ENCODE peak calls at places on chromosome 14, in six cellular contexts. One of them, this sample, is unnamed.

GRCh38 chr14:94305620-94306019 is 12.6 kb upstream of the SERPINA10 start:
- DNase-seq in left cardiac atrium: no peak
- DNase-seq in SK-MEL-5: no peak
- DNase-seq in activated CD4-positive, alpha-beta T cell treated with anti-CD3 and anti-CD28 coated beads for 48 hours: no peak
- DNase-seq in naive B cell: no peak
- DNase-seq in dermis blood vessel endothelial cell: no peak
- DNase-seq in this sample: no peak

GRCh38 chr14:22769369-22769768 is 2.9 kb downstream of the OXA1L start:
- DNase-seq in left cardiac atrium: no peak
- DNase-seq in SK-MEL-5: no peak
- DNase-seq in activated CD4-positive, alpha-beta T cell treated with anti-CD3 and anti-CD28 coated beads for 48 hours: no peak
- DNase-seq in naive B cell: no peak
- DNase-seq in dermis blood vessel endothelial cell: no peak
- DNase-seq in this sample: no peak

GRCh38 chr14:22163051-22163450 is 426.0 kb downstream of the DAD1 start:
- DNase-seq in left cardiac atrium: no peak
- DNase-seq in SK-MEL-5: peak
- DNase-seq in activated CD4-positive, alpha-beta T cell treated with anti-CD3 and anti-CD28 coated beads for 48 hours: no peak
- DNase-seq in naive B cell: no peak
- DNase-seq in dermis blood vessel endothelial cell: no peak
- DNase-seq in this sample: no peak

GRCh38 chr14:50846171-50846880 is 15.4 kb upstream of the NIN start:
- DNase-seq in left cardiac atrium: no peak
- DNase-seq in SK-MEL-5: no peak
- DNase-seq in activated CD4-positive, alpha-beta T cell treated with anti-CD3 and anti-CD28 coated beads for 48 hours: no peak
- DNase-seq in naive B cell: no peak
- DNase-seq in dermis blood vessel endothelial cell: no peak
- DNase-seq in this sample: no peak

GRCh38 chr14:73887704-73888459 is 1.2 kb downstream of the ZNF410 start:
- DNase-seq in left cardiac atrium: no peak
- DNase-seq in SK-MEL-5: no peak
- DNase-seq in activated CD4-positive, alpha-beta T cell treated with anti-CD3 and anti-CD28 coated beads for 48 hours: no peak
- DNase-seq in naive B cell: no peak
- DNase-seq in dermis blood vessel endothelial cell: peak
- DNase-seq in this sample: no peak

GRCh38 chr14:88044782-88045446 is 40.0 kb downstream of the GPR65 start:
- DNase-seq in left cardiac atrium: no peak
- DNase-seq in SK-MEL-5: no peak
- DNase-seq in activated CD4-positive, alpha-beta T cell treated with anti-CD3 and anti-CD28 coated beads for 48 hours: no peak
- DNase-seq in naive B cell: no peak
- DNase-seq in dermis blood vessel endothelial cell: no peak
- DNase-seq in this sample: no peak

GRCh38 chr14:72123755-72124154 is 191.5 kb downstream of the RGS6 start:
- DNase-seq in left cardiac atrium: no peak
- DNase-seq in SK-MEL-5: no peak
- DNase-seq in activated CD4-positive, alpha-beta T cell treated with anti-CD3 and anti-CD28 coated beads for 48 hours: no peak
- DNase-seq in naive B cell: no peak
- DNase-seq in dermis blood vessel endothelial cell: no peak
- DNase-seq in this sample: no peak

GRCh38 chr14:70600382-70601157 is at the start of gene MED6:
- DNase-seq in left cardiac atrium: peak
- DNase-seq in SK-MEL-5: peak
- DNase-seq in activated CD4-positive, alpha-beta T cell treated with anti-CD3 and anti-CD28 coated beads for 48 hours: peak
- DNase-seq in naive B cell: peak
- DNase-seq in dermis blood vessel endothelial cell: peak
- DNase-seq in this sample: peak

GRCh38 chr14:90740081-90740480 is 76.1 kb downstream of the TTC7B start:
- DNase-seq in left cardiac atrium: no peak
- DNase-seq in SK-MEL-5: no peak
- DNase-seq in activated CD4-positive, alpha-beta T cell treated with anti-CD3 and anti-CD28 coated beads for 48 hours: no peak
- DNase-seq in naive B cell: no peak
- DNase-seq in dermis blood vessel endothelial cell: no peak
- DNase-seq in this sample: no peak

GRCh38 chr14:28020112-28020511 is 746.5 kb upstream of the FOXG1 start:
- DNase-seq in left cardiac atrium: no peak
- DNase-seq in SK-MEL-5: no peak
- DNase-seq in activated CD4-positive, alpha-beta T cell treated with anti-CD3 and anti-CD28 coated beads for 48 hours: no peak
- DNase-seq in naive B cell: no peak
- DNase-seq in dermis blood vessel endothelial cell: no peak
- DNase-seq in this sample: no peak

GRCh38 chr14:72888636-72889201 is 5.2 kb downstream of the DPF3 start:
- DNase-seq in left cardiac atrium: no peak
- DNase-seq in SK-MEL-5: no peak
- DNase-seq in activated CD4-positive, alpha-beta T cell treated with anti-CD3 and anti-CD28 coated beads for 48 hours: no peak
- DNase-seq in naive B cell: no peak
- DNase-seq in dermis blood vessel endothelial cell: no peak
- DNase-seq in this sample: no peak

GRCh38 chr14:38367922-38368321 is 112.0 kb upstream of the CLEC14A start:
- DNase-seq in left cardiac atrium: peak
- DNase-seq in SK-MEL-5: no peak
- DNase-seq in activated CD4-positive, alpha-beta T cell treated with anti-CD3 and anti-CD28 coated beads for 48 hours: no peak
- DNase-seq in naive B cell: no peak
- DNase-seq in dermis blood vessel endothelial cell: no peak
- DNase-seq in this sample: no peak

GRCh38 chr14:103188691-103189480 is 65.6 kb downstream of the TNFAIP2 start:
- DNase-seq in left cardiac atrium: peak
- DNase-seq in SK-MEL-5: no peak
- DNase-seq in activated CD4-positive, alpha-beta T cell treated with anti-CD3 and anti-CD28 coated beads for 48 hours: peak
- DNase-seq in naive B cell: no peak
- DNase-seq in dermis blood vessel endothelial cell: peak
- DNase-seq in this sample: no peak

GRCh38 chr14:68885226-68886108 is 92.6 kb upstream of the ZFP36L1 start:
- DNase-seq in left cardiac atrium: no peak
- DNase-seq in SK-MEL-5: no peak
- DNase-seq in activated CD4-positive, alpha-beta T cell treated with anti-CD3 and anti-CD28 coated beads for 48 hours: no peak
- DNase-seq in naive B cell: no peak
- DNase-seq in dermis blood vessel endothelial cell: no peak
- DNase-seq in this sample: no peak

GRCh38 chr14:91061309-91061887 is 957 bp upstream of the RPS6KA5 start:
- DNase-seq in left cardiac atrium: no peak
- DNase-seq in SK-MEL-5: no peak
- DNase-seq in activated CD4-positive, alpha-beta T cell treated with anti-CD3 and anti-CD28 coated beads for 48 hours: no peak
- DNase-seq in naive B cell: peak
- DNase-seq in dermis blood vessel endothelial cell: no peak
- DNase-seq in this sample: no peak

This sample was measured in spleen.